ENCODE peak calls at places on chromosomes 12 and 14, in eight cellular contexts. H is GM23338; Y is effector memory CD4-positive, alpha-beta T cell; K is esophagus muscularis mucosa; J is heart right ventricle; U is mesendoderm; Z is left lung; F is aorta. W is an unnamed sample.
A peak's percentile ranks its signal among the peaks of the same experiment; 100 is the strongest.

GRCh38 chr14:104157303-104157928 is 19.0 kb downstream of the KIF26A start:
- DNase-seq in Z (no peak), J (no peak), U (no peak), F (no peak), Y (no peak), K (no peak), H (no peak), W (no peak)

GRCh38 chr14:22147716-22148115 is 441.3 kb downstream of the DAD1 start:
- DNase-seq in K (no peak), Y (no peak), F (no peak), U (no peak), H (peak; percentile 16), Z (no peak), J (no peak), W (no peak)

GRCh38 chr12:62190921-62191746 is 69.1 kb upstream of the USP15 start:
- DNase-seq in Z (no peak), K (no peak), H (peak; percentile 66), J (no peak), U (peak; percentile 32), F (peak; percentile 78), Y (no peak), W (peak; percentile 58)

GRCh38 chr12:53974084-53975018 is at the start of gene HOTAIR:
- DNase-seq in F (no peak), Y (no peak), Z (no peak), H (peak; percentile 54), K (no peak), U (no peak), J (no peak), W (no peak)

GRCh38 chr14:103078860-103079587 is 5.0 kb upstream of the LBHD2 start:
- DNase-seq in J (no peak), Z (no peak), F (peak; percentile 65), Y (no peak), K (no peak), U (no peak), H (no peak), W (peak; percentile 32)

GRCh38 chr12:45615268-45615667 is 114.2 kb upstream of the ARID2 start:
- DNase-seq in H (no peak), Y (no peak), F (no peak), Z (no peak), K (no peak), J (no peak), U (no peak), W (no peak)

GRCh38 chr14:65361920-65362319 is 50.6 kb upstream of the FUT8 start:
- DNase-seq in J (no peak), Z (no peak), F (no peak), U (no peak), H (no peak), K (no peak), Y (no peak), W (peak; percentile 74)

GRCh38 chr14:76486251-76486743 is 110.4 kb downstream of the ESRRB start:
- DNase-seq in K (no peak), Z (no peak), J (no peak), Y (no peak), F (no peak), U (no peak), H (no peak), W (no peak)

GRCh38 chr12:12349711-12350665 is at the start of gene MANSC1:
- DNase-seq in Z (peak; percentile 74), J (peak; percentile 76), U (peak; percentile 82), F (peak; percentile 91), K (no peak), H (peak; percentile 86), Y (peak; percentile 12), W (peak; percentile 88)

GRCh38 chr14:95472819-95473251 is 43.6 kb downstream of the SYNE3 start:
- DNase-seq in Y (no peak), U (no peak), Z (no peak), F (peak; percentile 71), K (no peak), J (no peak), H (no peak), W (peak; percentile 45)

GRCh38 chr14:100654025-100654813 is 67.0 kb upstream of the BEGAIN start:
- DNase-seq in Z (no peak), K (no peak), F (no peak), U (no peak), H (no peak), J (no peak), Y (no peak), W (no peak)

GRCh38 chr12:94498073-94498472 is 38.4 kb upstream of the CEP83 start:
- DNase-seq in K (no peak), Z (no peak), H (peak; percentile 64), F (no peak), Y (no peak), J (no peak), U (peak; percentile 39), W (no peak)

GRCh38 chr14:103544627-103545218 is 15.7 kb downstream of the TRMT61A start:
- DNase-seq in K (no peak), U (no peak), J (no peak), F (no peak), Z (no peak), Y (no peak), H (no peak), W (no peak)

GRCh38 chr12:66898700-66899469 is 220.0 kb upstream of the GRIP1 start:
- DNase-seq in J (no peak), U (no peak), Y (no peak), F (no peak), K (no peak), H (no peak), Z (no peak), W (no peak)

DNA sequence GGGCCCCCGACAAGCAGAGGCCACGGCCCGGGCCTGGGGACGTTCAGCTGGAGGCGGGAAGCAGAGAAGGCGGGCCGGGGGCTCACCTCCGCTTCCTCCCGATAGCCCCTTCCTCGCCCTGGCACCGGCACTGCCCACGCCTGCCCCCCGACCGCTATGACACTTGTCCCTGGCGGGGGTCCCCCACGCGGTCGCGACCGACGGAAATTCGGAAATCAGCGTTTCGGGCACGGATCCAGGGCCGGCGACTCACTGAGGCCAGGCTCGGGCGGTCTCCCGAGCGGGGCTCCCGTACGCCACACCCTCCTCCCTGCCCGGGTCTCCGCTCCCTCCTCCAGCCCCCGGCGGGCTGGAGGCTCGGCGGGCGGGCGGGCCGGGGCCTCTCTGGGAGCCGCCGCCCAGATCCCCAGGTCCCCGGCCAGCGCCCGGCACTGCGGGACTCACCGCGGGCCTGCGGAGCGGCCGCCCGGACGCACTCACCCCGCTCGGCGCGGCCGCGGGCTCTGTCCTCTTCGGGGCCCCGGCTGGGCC is 552 bp downstream of the PITPNM2 start:
- DNase-seq in F (peak; percentile 87), H (peak; percentile 55), Y (no peak), K (no peak), Z (no peak), J (peak; percentile 63), U (no peak), W (peak; percentile 63)
- H3K4me3 ChIP-seq in F (peak overlapping the region; percentile 93), H (peak overlapping the region; percentile 73), Y (peak overlapping the region; percentile 57), K (peak overlapping the region; percentile 68), Z (peak overlapping the region; percentile 58), J (peak overlapping the region; percentile 69), U (peak overlapping the region; percentile 49), W (peak overlapping the region; percentile 70)

DNA sequence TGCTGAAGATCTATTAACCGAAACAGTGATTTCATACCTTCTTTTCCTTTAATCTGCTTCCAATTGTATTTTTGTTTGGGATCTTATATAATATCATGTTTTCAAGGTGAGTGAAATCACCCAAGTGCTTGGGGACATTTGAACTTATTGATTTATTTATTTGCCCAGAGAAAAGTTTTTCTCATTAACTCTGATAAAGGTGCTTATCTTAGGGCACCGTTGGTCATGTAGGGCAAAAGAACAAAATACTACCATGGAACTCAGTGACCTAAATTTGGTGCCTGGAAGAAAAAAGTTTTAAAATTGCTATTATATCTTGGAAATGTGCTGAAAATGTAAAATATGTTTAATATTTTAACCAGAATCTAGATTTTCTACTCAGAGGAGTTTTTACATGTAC is 207.4 kb upstream of the NPAS3 start:
- DNase-seq in F (no peak), Z (no peak), H (no peak), K (no peak), Y (no peak), U (no peak), J (no peak), W (no peak)
- H3K4me1 ChIP-seq in F (no peaks in the 10 kb centered on the region), Z (no peaks in the 10 kb centered on the region), H (no peaks in the 10 kb centered on the region), K (no peaks in the 10 kb centered on the region), Y (no peaks in the 10 kb centered on the region), U (no peaks in the 10 kb centered on the region), J (peaks cover 14% of the 10 kb centered on the region), W (no peaks in the 10 kb centered on the region)

DNA sequence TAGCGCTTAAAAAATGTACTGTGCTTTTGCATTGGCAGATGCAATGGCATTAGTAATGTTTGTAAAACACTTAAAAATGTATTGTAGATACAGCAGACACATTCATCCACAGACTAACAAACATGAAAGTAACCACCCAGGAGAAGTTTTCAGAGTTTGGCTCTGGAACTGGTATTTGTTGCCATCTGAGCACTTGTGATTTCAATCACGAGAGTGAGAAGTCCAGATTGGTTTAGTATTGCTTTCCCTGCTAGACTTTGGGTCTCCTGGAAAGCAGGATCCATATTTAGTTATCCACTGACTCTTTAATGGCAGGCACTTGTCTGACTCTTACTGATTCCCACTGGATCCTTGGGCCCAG is 13.2 kb downstream of the RASSF8 start:
- DNase-seq in J (no peak), U (no peak), Z (no peak), K (no peak), Y (no peak), F (no peak), H (no peak), W (no peak)
- H3K27ac ChIP-seq in J (no peak overlapping the region), U (no peak overlapping the region), Z (no peak overlapping the region), K (peak overlapping the region; percentile 63), Y (no peak overlapping the region), F (no peak overlapping the region), H (no peak overlapping the region), W (no peak overlapping the region)

DNA sequence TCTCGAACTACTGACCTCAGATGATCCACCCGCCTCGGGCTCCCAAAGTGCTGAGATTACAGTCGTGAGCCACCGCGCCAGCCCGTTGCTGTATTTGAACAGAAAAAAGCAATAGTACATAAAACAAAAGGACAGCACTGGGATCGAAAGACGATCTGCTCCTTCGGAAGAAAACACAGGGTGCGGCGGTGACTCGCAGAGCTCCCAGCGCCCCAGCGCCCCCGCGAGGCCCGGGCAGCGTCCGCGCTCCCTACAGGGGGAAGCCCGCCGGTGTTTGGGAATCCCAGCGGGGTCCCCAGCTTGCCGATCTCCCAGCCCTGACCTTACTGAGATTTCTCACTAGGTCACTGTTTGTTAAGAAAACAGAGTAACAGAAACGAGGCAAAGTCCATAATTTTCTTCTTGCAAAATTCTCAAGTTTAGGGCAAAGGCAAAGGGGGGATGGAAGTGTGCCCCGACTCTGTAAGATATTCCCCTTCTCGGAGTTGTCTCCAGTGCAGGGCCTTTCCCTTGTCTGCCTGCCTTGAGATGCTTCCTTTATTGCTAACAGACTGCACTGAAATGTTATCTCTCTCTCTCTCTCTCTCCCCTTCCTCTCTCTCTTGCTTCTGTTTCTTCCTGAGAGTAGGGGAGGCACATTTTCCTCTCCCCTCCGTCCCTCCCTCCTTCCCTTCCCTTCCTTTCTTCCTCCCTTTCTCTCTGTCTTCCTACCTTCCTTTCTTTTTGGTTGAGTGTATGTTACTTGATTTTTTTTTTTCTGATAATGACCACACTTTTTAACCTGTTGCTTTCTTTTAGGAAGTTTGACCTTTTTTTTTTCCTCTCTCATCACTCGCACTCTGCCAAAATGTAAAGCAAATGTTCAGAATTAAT is 92.0 kb downstream of the TMEM30B start:
- DNase-seq in J (peak; percentile 57), Y (no peak), U (peak; percentile 80), F (peak; percentile 88), K (peak; percentile 88), H (peak; percentile 89), Z (peak; percentile 57), W (peak; percentile 85)
- H3K4me3 ChIP-seq in J (peak overlapping the region; percentile 29), Y (no peak overlapping the region), U (no peak overlapping the region), F (peak overlapping the region; percentile 29), K (peak overlapping the region; percentile 48), H (peak overlapping the region; percentile 55), Z (no peak overlapping the region), W (peak overlapping the region; percentile 16)

GRCh38 chr14:75069021-75069810 is at the start of gene ZC2HC1C:
- DNase-seq in U (peak; percentile 95), J (peak; percentile 99), Y (peak; percentile 6), H (peak; percentile 97), K (peak; percentile 98), F (peak; percentile 98), Z (peak; percentile 95), W (peak; percentile 99)
- H3K4me1 ChIP-seq in U (peaks cover under 1% of the 10 kb centered on the region), J (peaks cover 35% of the 10 kb centered on the region), Y (peaks cover 8% of the 10 kb centered on the region), H (peaks cover 7% of the 10 kb centered on the region), K (peaks cover 40% of the 10 kb centered on the region), F (no peaks in the 10 kb centered on the region), Z (peaks cover 5% of the 10 kb centered on the region), W (peaks cover 4% of the 10 kb centered on the region)

W was measured in right cardiac atrium.